ENCODE peak calls at places on chromosomes 16 and 17, in six cellular contexts. One of them, this sample, is unnamed.

GRCh38 chr16:165539-166374 is at the start of gene HBM:
- DNase-seq in AG10803: no peak
- DNase-seq in neural progenitor cell: peak; percentile 43
- DNase-seq in fibroblast of pulmonary artery: no peak
- DNase-seq in uterus: no peak
- DNase-seq in AG04449: no peak
- DNase-seq in this sample: no peak

GRCh38 chr16:9047689-9048301 is 43.6 kb upstream of the HAPSTR1 start:
- DNase-seq in fibroblast of pulmonary artery: peak; percentile 99
- DNase-seq in neural progenitor cell: peak; percentile 40
- DNase-seq in AG10803: peak; percentile 100
- DNase-seq in AG04449: peak; percentile 96
- DNase-seq in uterus: peak; percentile 87
- DNase-seq in this sample: peak; percentile 97

GRCh38 chr17:49333806-49334205 is 28.2 kb downstream of the ZNF652 start:
- DNase-seq in uterus: no peak
- DNase-seq in neural progenitor cell: no peak
- DNase-seq in AG10803: no peak
- DNase-seq in fibroblast of pulmonary artery: no peak
- DNase-seq in AG04449: no peak
- DNase-seq in this sample: no peak

GRCh38 chr17:62824290-62825135 is 16.4 kb upstream of the MARCHF10 start:
- DNase-seq in neural progenitor cell: peak; percentile 65
- DNase-seq in AG10803: peak; percentile 99
- DNase-seq in fibroblast of pulmonary artery: peak; percentile 92
- DNase-seq in uterus: no peak
- DNase-seq in AG04449: peak; percentile 95
- DNase-seq in this sample: peak; percentile 75

GRCh38 chr16:76583466-76583865 is 306.3 kb downstream of the CNTNAP4 start:
- DNase-seq in AG04449: no peak
- DNase-seq in uterus: no peak
- DNase-seq in fibroblast of pulmonary artery: peak; percentile 53
- DNase-seq in neural progenitor cell: no peak
- DNase-seq in AG10803: no peak
- DNase-seq in this sample: peak; percentile 39

GRCh38 chr16:11271610-11272009 is 1.8 kb downstream of the PRM3 start:
- DNase-seq in AG04449: no peak
- DNase-seq in uterus: no peak
- DNase-seq in neural progenitor cell: no peak
- DNase-seq in AG10803: no peak
- DNase-seq in fibroblast of pulmonary artery: no peak
- DNase-seq in this sample: no peak

GRCh38 chr17:66364508-66365203 is 62.2 kb downstream of the PRKCA start:
- DNase-seq in neural progenitor cell: no peak
- DNase-seq in AG04449: no peak
- DNase-seq in fibroblast of pulmonary artery: no peak
- DNase-seq in AG10803: no peak
- DNase-seq in uterus: no peak
- DNase-seq in this sample: no peak

GRCh38 chr17:41919165-41919817 is 540 bp upstream of the ACLY start:
- DNase-seq in AG04449: no peak
- DNase-seq in AG10803: no peak
- DNase-seq in fibroblast of pulmonary artery: no peak
- DNase-seq in uterus: no peak
- DNase-seq in neural progenitor cell: peak; percentile 85
- DNase-seq in this sample: no peak

GRCh38 chr16:87219287-87219909 is 97.8 kb downstream of the C16orf95 start:
- DNase-seq in uterus: no peak
- DNase-seq in fibroblast of pulmonary artery: no peak
- DNase-seq in neural progenitor cell: no peak
- DNase-seq in AG10803: no peak
- DNase-seq in AG04449: no peak
- DNase-seq in this sample: no peak

GRCh38 chr16:86387461-86388440 is 122.6 kb upstream of the FOXF1 start:
- DNase-seq in fibroblast of pulmonary artery: peak; percentile 99
- DNase-seq in AG04449: peak; percentile 93
- DNase-seq in neural progenitor cell: no peak
- DNase-seq in AG10803: peak; percentile 98
- DNase-seq in uterus: no peak
- DNase-seq in this sample: peak; percentile 43

GRCh38 chr17:81097134-81097942 is 62.4 kb downstream of the BAIAP2 start:
- DNase-seq in fibroblast of pulmonary artery: peak; percentile 83
- DNase-seq in AG04449: no peak
- DNase-seq in uterus: peak; percentile 89
- DNase-seq in AG10803: peak; percentile 80
- DNase-seq in neural progenitor cell: peak; percentile 92
- DNase-seq in this sample: peak; percentile 71

GRCh38 chr16:75251280-75252048 is at the start of gene BCAR1:
- DNase-seq in uterus: peak; percentile 87
- DNase-seq in AG10803: peak; percentile 92
- DNase-seq in fibroblast of pulmonary artery: peak; percentile 91
- DNase-seq in AG04449: peak; percentile 71
- DNase-seq in neural progenitor cell: peak; percentile 97
- DNase-seq in this sample: peak; percentile 75

GRCh38 chr16:87206646-87207451 is 110.3 kb downstream of the C16orf95 start:
- DNase-seq in neural progenitor cell: no peak
- DNase-seq in AG04449: no peak
- DNase-seq in AG10803: peak; percentile 84
- DNase-seq in uterus: no peak
- DNase-seq in fibroblast of pulmonary artery: peak; percentile 72
- DNase-seq in this sample: no peak

GRCh38 chr17:37551788-37552187 is 57.4 kb downstream of the SYNRG start:
- DNase-seq in AG04449: no peak
- DNase-seq in fibroblast of pulmonary artery: peak; percentile 6
- DNase-seq in uterus: no peak
- DNase-seq in neural progenitor cell: no peak
- DNase-seq in AG10803: peak; percentile 23
- DNase-seq in this sample: no peak

GRCh38 chr16:11742041-11742535 is 569 bp downstream of the TXNDC11 start:
- DNase-seq in uterus: peak; percentile 39
- DNase-seq in fibroblast of pulmonary artery: no peak
- DNase-seq in AG04449: no peak
- DNase-seq in AG10803: no peak
- DNase-seq in neural progenitor cell: no peak
- DNase-seq in this sample: no peak

GRCh38 chr16:29900102-29900887 is at the start of gene ASPHD1:
- DNase-seq in uterus: peak; percentile 58
- DNase-seq in AG04449: peak; percentile 16
- DNase-seq in AG10803: peak; percentile 76
- DNase-seq in neural progenitor cell: peak; percentile 92
- DNase-seq in fibroblast of pulmonary artery: peak; percentile 89
- DNase-seq in this sample: peak; percentile 89

GRCh38 chr16:20897897-20898296 is 2.3 kb downstream of the DCUN1D3 start:
- DNase-seq in neural progenitor cell: no peak
- DNase-seq in fibroblast of pulmonary artery: no peak
- DNase-seq in AG04449: no peak
- DNase-seq in AG10803: no peak
- DNase-seq in uterus: no peak
- DNase-seq in this sample: no peak
- H3K4me3 ChIP-seq in neural progenitor cell: peak overlapping the region; percentile 89
- H3K4me3 ChIP-seq in fibroblast of pulmonary artery: peak overlapping the region; percentile 82
- H3K4me3 ChIP-seq in AG04449: peak overlapping the region; percentile 6
- H3K4me3 ChIP-seq in AG10803: no peak overlapping the region
- H3K4me3 ChIP-seq in uterus: peak overlapping the region; percentile 1
- H3K4me3 ChIP-seq in this sample: peak overlapping the region; percentile 15

GRCh38 chr16:51967566-51967965 is 579.4 kb downstream of the TOX3 start:
- DNase-seq in uterus: no peak
- DNase-seq in fibroblast of pulmonary artery: no peak
- DNase-seq in AG10803: no peak
- DNase-seq in AG04449: no peak
- DNase-seq in neural progenitor cell: no peak
- DNase-seq in this sample: no peak

GRCh38 chr16:51968756-51969155 is 578.2 kb downstream of the TOX3 start:
- DNase-seq in AG10803: peak; percentile 29
- DNase-seq in uterus: no peak
- DNase-seq in neural progenitor cell: no peak
- DNase-seq in AG04449: no peak
- DNase-seq in fibroblast of pulmonary artery: peak; percentile 2
- DNase-seq in this sample: no peak

GRCh38 chr16:51971184-51971583 is 575.8 kb downstream of the TOX3 start:
- DNase-seq in AG10803: peak; percentile 17
- DNase-seq in AG04449: no peak
- DNase-seq in fibroblast of pulmonary artery: peak; percentile 29
- DNase-seq in neural progenitor cell: peak; percentile 55
- DNase-seq in uterus: no peak
- DNase-seq in this sample: no peak
- TF ChIP-seq CTCF in AG10803: peak; percentile 50
- TF ChIP-seq CTCF in AG04449: peak; percentile 45
- TF ChIP-seq CTCF in fibroblast of pulmonary artery: peak; percentile 42
- TF ChIP-seq CTCF in neural progenitor cell: peak; percentile 70
- TF ChIP-seq CTCF in uterus: no peak
- TF ChIP-seq CTCF in this sample: peak; percentile 63

DNA sequence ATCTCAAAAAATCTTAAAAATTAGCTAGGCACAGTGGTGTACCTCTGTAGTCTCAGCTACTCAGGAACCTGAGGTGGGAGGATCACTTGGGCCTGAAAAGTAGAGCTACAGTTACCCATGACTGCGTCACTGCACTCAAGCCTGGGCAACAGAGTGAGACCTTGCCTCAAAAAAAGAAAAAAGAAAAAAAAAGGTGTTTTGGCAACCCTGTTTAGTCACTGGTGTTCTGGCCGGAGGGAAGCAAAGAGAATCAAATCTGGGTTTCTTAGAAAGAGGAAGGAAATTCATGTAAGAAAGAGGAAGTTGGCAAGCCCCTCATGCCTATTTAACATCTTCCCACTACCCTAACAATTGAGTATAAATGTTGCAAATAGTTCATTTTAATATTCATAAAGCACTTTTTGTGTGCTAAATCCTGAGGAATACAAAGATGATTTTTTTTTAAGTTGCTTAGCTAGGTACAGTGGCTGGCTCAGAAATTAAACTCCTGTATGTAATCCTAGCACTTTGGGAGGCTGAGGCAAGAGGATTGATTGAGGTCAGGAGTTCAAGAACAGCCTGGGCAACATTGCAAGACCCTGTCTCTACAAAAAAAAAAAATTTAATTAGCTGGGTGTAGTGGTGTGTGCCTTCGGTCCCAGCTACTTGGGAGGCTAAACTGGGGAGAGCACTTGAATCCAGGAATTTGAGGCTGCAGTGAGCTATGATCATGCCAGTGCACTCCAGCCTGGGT is 6.5 kb upstream of the USP32 start:
- DNase-seq in AG10803: no peak
- DNase-seq in neural progenitor cell: no peak
- DNase-seq in fibroblast of pulmonary artery: no peak
- DNase-seq in AG04449: no peak
- DNase-seq in uterus: no peak
- DNase-seq in this sample: no peak
- H3K4me3 ChIP-seq in AG10803: no peak overlapping the region
- H3K4me3 ChIP-seq in neural progenitor cell: no peak overlapping the region
- H3K4me3 ChIP-seq in fibroblast of pulmonary artery: no peak overlapping the region
- H3K4me3 ChIP-seq in AG04449: no peak overlapping the region
- H3K4me3 ChIP-seq in uterus: no peak overlapping the region
- H3K4me3 ChIP-seq in this sample: no peak overlapping the region

DNA sequence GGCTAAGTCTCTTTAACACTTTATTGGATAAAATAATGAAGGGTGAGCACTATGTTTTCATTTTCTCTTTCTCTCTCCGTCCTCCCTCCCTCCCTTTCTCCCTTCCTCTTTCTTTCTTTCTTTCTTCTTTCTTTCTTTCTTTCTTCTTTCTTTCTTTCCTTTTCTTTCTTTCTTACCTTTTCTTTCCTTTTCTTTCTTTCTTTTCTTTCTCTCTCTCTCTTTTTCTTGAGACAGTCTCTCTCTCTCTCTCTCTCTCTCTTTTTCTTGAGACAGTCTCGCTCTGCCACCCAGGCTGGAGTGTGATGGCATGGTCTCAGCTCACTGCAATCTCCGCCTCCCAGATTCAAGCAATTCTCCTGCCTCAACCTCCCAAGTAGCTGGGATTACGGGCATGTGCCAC is 21.5 kb upstream of the CDR2 start:
- DNase-seq in AG04449: no peak
- DNase-seq in AG10803: no peak
- DNase-seq in fibroblast of pulmonary artery: no peak
- DNase-seq in uterus: no peak
- DNase-seq in neural progenitor cell: no peak
- DNase-seq in this sample: no peak
- TF ChIP-seq CTCF in AG04449: no peak
- TF ChIP-seq CTCF in AG10803: no peak
- TF ChIP-seq CTCF in fibroblast of pulmonary artery: no peak
- TF ChIP-seq CTCF in uterus: no peak
- TF ChIP-seq CTCF in neural progenitor cell: no peak
- TF ChIP-seq CTCF in this sample: no peak

DNA sequence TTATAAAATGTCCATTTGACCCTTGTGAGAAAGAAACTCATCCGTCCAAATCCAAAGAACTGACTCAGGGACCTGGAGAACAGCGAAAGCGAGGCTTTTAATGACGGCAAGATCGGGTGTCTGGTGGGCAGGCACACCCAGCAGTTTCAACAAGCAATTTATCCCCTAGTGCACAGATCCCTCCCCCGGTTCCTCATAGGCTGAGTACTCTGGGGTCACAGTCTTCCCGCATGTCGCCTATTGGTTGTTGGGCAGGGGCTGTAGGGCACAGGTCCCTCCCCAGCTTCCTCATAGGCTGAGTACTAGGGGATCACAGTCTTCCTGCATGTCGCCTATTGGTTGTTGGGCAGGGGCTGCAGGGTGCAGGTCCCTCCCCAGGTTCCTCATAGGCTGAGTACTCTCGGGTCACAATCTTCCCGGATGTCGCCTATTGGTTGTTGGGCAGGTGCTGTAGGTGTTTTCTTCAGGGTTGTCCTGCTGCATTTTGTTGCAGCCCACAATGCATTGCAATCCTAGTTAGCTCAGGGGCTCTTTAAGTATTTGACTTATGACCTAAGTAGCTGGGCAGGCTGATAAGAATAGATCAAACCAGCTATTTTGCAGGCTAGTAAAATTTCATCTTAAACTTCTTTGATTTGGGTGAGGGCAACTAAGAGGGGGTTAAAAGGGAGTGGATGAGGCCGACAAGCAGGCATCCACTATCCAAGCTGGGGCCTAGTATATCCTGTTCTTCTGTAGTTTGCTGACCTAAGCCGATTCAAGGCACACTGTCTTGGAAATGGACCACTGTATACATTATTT is 3.6 kb upstream of the UTS2R start:
- DNase-seq in neural progenitor cell: no peak
- DNase-seq in fibroblast of pulmonary artery: no peak
- DNase-seq in AG04449: no peak
- DNase-seq in uterus: no peak
- DNase-seq in AG10803: no peak
- DNase-seq in this sample: no peak
- H3K4me3 ChIP-seq in neural progenitor cell: no peak overlapping the region
- H3K4me3 ChIP-seq in fibroblast of pulmonary artery: no peak overlapping the region
- H3K4me3 ChIP-seq in AG04449: no peak overlapping the region
- H3K4me3 ChIP-seq in uterus: no peak overlapping the region
- H3K4me3 ChIP-seq in AG10803: no peak overlapping the region
- H3K4me3 ChIP-seq in this sample: no peak overlapping the region